ENCODE peak calls at places on chromosomes 16 and 17, in six cellular contexts. J is left ventricle myocardium inferior, H is lower leg skin, A is dorsolateral prefrontal cortex, M is BE2C, P is GM12865. N is an unnamed sample.

GRCh38 chr17:57375770-57376181 is 119.5 kb downstream of the MSI2 start:
- DNase-seq in J (no peak), H (no peak), A (no peak), M (no peak), P (no peak), N (peak)

GRCh38 chr17:43839670-43840101 is 6.7 kb upstream of the MPP3 start:
- DNase-seq in J (no peak), H (no peak), A (no peak), M (peak), P (no peak), N (peak)

GRCh38 chr16:10521681-10522274 is 58.6 kb downstream of the EMP2 start:
- DNase-seq in J (no peak), H (peak), A (peak), M (peak), P (peak), N (peak)

GRCh38 chr17:79789943-79790804 is 6.7 kb downstream of the CBX8 start:
- DNase-seq in J (no peak), H (no peak), A (no peak), M (peak), P (peak), N (no peak)

GRCh38 chr17:51604299-51605020 is 344.1 kb downstream of the UTP18 start:
- DNase-seq in J (no peak), H (no peak), A (no peak), M (no peak), P (no peak), N (no peak)

GRCh38 chr16:4945560-4946502 is 8.9 kb upstream of the PPL start:
- DNase-seq in J (peak), H (peak), A (no peak), M (no peak), P (no peak), N (peak)

GRCh38 chr16:16175296-16175695 is 48.0 kb downstream of the ABCC6 start:
- DNase-seq in J (peak), H (no peak), A (no peak), M (peak), P (no peak), N (no peak)

GRCh38 chr16:87762071-87762571 is 3.7 kb downstream of the KLHDC4 start:
- DNase-seq in J (no peak), H (no peak), A (no peak), M (no peak), P (no peak), N (no peak)

GRCh38 chr17:40952675-40953074 is 14.1 kb downstream of the KRT39 start:
- DNase-seq in J (no peak), H (no peak), A (no peak), M (no peak), P (no peak), N (peak)

GRCh38 chr16:12874135-12874534 is 27.3 kb upstream of the SHISA9 start:
- DNase-seq in J (no peak), H (no peak), A (no peak), M (no peak), P (no peak), N (peak)

GRCh38 chr17:12256380-12256995 is 235.8 kb downstream of the MAP2K4 start:
- DNase-seq in J (no peak), H (no peak), A (peak), M (peak), P (peak), N (peak)

GRCh38 chr17:74512624-74513084 is 18.6 kb downstream of the CD300LB start:
- DNase-seq in J (no peak), H (no peak), A (no peak), M (no peak), P (peak), N (no peak)

GRCh38 chr17:81257533-81257932 is 18.4 kb downstream of the NDUFAF8 start:
- DNase-seq in J (no peak), H (no peak), A (no peak), M (no peak), P (no peak), N (no peak)

GRCh38 chr17:81256616-81257015 is 17.5 kb downstream of the NDUFAF8 start:
- DNase-seq in J (no peak), H (no peak), A (no peak), M (no peak), P (no peak), N (no peak)

GRCh38 chr17:81259058-81259605 is 20.0 kb downstream of the NDUFAF8 start:
- DNase-seq in J (no peak), H (no peak), A (no peak), M (no peak), P (no peak), N (no peak)

GRCh38 chr17:81260171-81260570 is 21.1 kb downstream of the NDUFAF8 start:
- DNase-seq in J (no peak), H (no peak), A (no peak), M (no peak), P (no peak), N (no peak)

GRCh38 chr17:81258292-81258691 is 19.2 kb downstream of the NDUFAF8 start:
- DNase-seq in J (no peak), H (no peak), A (no peak), M (peak), P (no peak), N (no peak)
- TF ChIP-seq CTCF in J (no peak), H (no peak), A (no peak), M (peak), P (no peak), N (no peak)

GRCh38 chr17:31391496-31391949 is at the start of gene RAB11FIP4:
- DNase-seq in J (no peak), H (peak), A (no peak), M (peak), P (no peak), N (no peak)

GRCh38 chr17:31392856-31393748 is 1.6 kb downstream of the RAB11FIP4 start:
- DNase-seq in J (no peak), H (peak), A (peak), M (no peak), P (no peak), N (peak)

GRCh38 chr17:31393749-31394146 is 2.3 kb downstream of the RAB11FIP4 start:
- DNase-seq in J (no peak), H (no peak), A (no peak), M (no peak), P (no peak), N (no peak)

GRCh38 chr17:31390748-31391495 is 553 bp upstream of the RAB11FIP4 start:
- DNase-seq in J (no peak), H (peak), A (peak), M (no peak), P (no peak), N (no peak)

GRCh38 chr17:31392002-31392855 is 754 bp downstream of the RAB11FIP4 start:
- DNase-seq in J (no peak), H (no peak), A (peak), M (no peak), P (no peak), N (no peak)
- H3K4me3 ChIP-seq in J (peak), H (peak), A (peak), M (peak), P (no peak), N (no peak)

GRCh38 chr16:68380348-68380670 is 68.0 kb downstream of the SMPD3 start:
- DNase-seq in J (no peak), H (no peak), A (no peak), M (no peak), P (no peak), N (no peak)
- TF ChIP-seq CTCF in J (no peak), H (no peak), A (no peak), M (no peak), P (no peak), N (no peak)

GRCh38 chr16:79272141-79272577 is 328.4 kb downstream of the MAF start:
- DNase-seq in J (no peak), H (no peak), A (no peak), M (no peak), P (peak), N (no peak)
- H3K4me3 ChIP-seq in J (no peak), H (no peak), A (no peak), M (no peak), P (no peak), N (no peak)

N was measured in epithelial cell of esophagus.